ENCODE peak calls at places on chromosomes 1 and 21, in ten cellular contexts. Y is Panc1, S is PC-9, O is lung, D is endothelial cell, B is thoracic aorta, X is bronchial epithelial cell, F is OCI-LY7, P is BJ, Q is uterus. M is an unnamed sample.

GRCh38 chr1:237025358-237026074 is 16.5 kb upstream of the RYR2 start:
- DNase-seq in Y (no peak), S (no peak), O (no peak), D (no peak), B (no peak), X (no peak), F (no peak), P (no peak), Q (no peak), M (no peak)

GRCh38 chr1:201391651-201392511 is 7.2 kb downstream of the LAD1 start:
- DNase-seq in Y (no peak), S (no peak), O (no peak), D (no peak), B (no peak), X (no peak), F (no peak), P (no peak), Q (no peak), M (no peak)

GRCh38 chr1:204450461-204451257 is 39.0 kb upstream of the PPP1R15B start:
- DNase-seq in Y (no peak), S (peak; percentile 96), O (no peak), D (no peak), B (no peak), X (peak; percentile 58), F (no peak), P (no peak), Q (no peak), M (no peak)

GRCh38 chr21:24042687-24043086 is 1564.6 kb downstream of the MRPL39 start:
- DNase-seq in Y (no peak), S (no peak), O (no peak), D (no peak), B (no peak), X (no peak), F (no peak), P (no peak), Q (no peak), M (no peak)

GRCh38 chr1:26027716-26028489 is 6.3 kb downstream of the EXTL1 start:
- DNase-seq in Y (no peak), S (no peak), O (no peak), D (no peak), B (no peak), X (no peak), F (no peak), P (no peak), Q (no peak), M (peak; percentile 52)

GRCh38 chr1:102466487-102466886 is 469.8 kb upstream of the OLFM3 start:
- DNase-seq in Y (no peak), S (no peak), O (no peak), D (no peak), B (no peak), X (peak; percentile 54), F (no peak), P (no peak), Q (no peak), M (no peak)

GRCh38 chr1:201061049-201061448 is 37.5 kb upstream of the KIF21B start:
- DNase-seq in Y (no peak), S (no peak), O (no peak), D (no peak), B (no peak), X (no peak), F (no peak), P (no peak), Q (no peak), M (no peak)

GRCh38 chr1:6224733-6225132 is 11.0 kb downstream of the ICMT start:
- DNase-seq in Y (no peak), S (peak; percentile 40), O (no peak), D (no peak), B (no peak), X (no peak), F (no peak), P (no peak), Q (no peak), M (no peak)

GRCh38 chr1:205976708-205977107 is 26.5 kb downstream of the RAB7B start:
- DNase-seq in Y (no peak), S (peak; percentile 43), O (no peak), D (no peak), B (no peak), X (peak; percentile 67), F (no peak), P (no peak), Q (no peak), M (no peak)

GRCh38 chr1:107365874-107366273 is 225.0 kb downstream of the NTNG1 start:
- DNase-seq in Y (no peak), S (no peak), O (no peak), D (no peak), B (no peak), X (peak; percentile 13), F (no peak), P (no peak), Q (no peak), M (no peak)

GRCh38 chr21:9758141-9758540 is 763.2 kb upstream of the TPTE start:
- DNase-seq in Y (no peak), S (no peak), O (no peak), D (no peak), B (no peak), X (no peak), F (no peak), P (no peak), Q (no peak), M (no peak)

GRCh38 chr1:218711884-218712674 is 366.9 kb downstream of the TGFB2 start:
- DNase-seq in Y (no peak), S (no peak), O (no peak), D (no peak), B (no peak), X (peak; percentile 72), F (no peak), P (no peak), Q (peak; percentile 80), M (no peak)

GRCh38 chr1:102733491-102734236 is 374.7 kb downstream of the COL11A1 start:
- DNase-seq in Y (no peak), S (no peak), O (no peak), D (no peak), B (no peak), X (no peak), F (no peak), P (no peak), Q (no peak), M (no peak)

GRCh38 chr1:75053207-75053606 is 81.0 kb upstream of the LHX8 start:
- DNase-seq in Y (no peak), S (no peak), O (no peak), D (no peak), B (no peak), X (peak; percentile 1), F (no peak), P (no peak), Q (no peak), M (no peak)

GRCh38 chr1:161068306-161069200 is 1.1 kb downstream of the ARHGAP30 start:
- DNase-seq in Y (no peak), S (no peak), O (peak; percentile 74), D (no peak), B (no peak), X (peak; percentile 63), F (peak; percentile 84), P (no peak), Q (no peak), M (peak; percentile 92)

GRCh38 chr1:85325920-85326319 is 49.5 kb upstream of the BCL10 start:
- DNase-seq in Y (no peak), S (no peak), O (no peak), D (no peak), B (no peak), X (peak; percentile 69), F (no peak), P (no peak), Q (no peak), M (no peak)

GRCh38 chr1:228500901-228501871 is 14.0 kb downstream of the RNF187 start:
- DNase-seq in Y (peak; percentile 76), S (peak; percentile 46), O (peak; percentile 84), D (peak; percentile 76), B (peak; percentile 33), X (peak; percentile 79), F (peak; percentile 81), P (peak; percentile 25), Q (peak; percentile 84), M (peak; percentile 98)

GRCh38 chr1:228270032-228270431 is 62.2 kb downstream of the OBSCN start:
- DNase-seq in Y (no peak), S (no peak), O (no peak), D (no peak), B (no peak), X (peak; percentile 55), F (no peak), P (no peak), Q (no peak), M (no peak)

GRCh38 chr1:78468511-78468910 is 22.3 kb upstream of the PTGFR start:
- DNase-seq in Y (no peak), S (no peak), O (no peak), D (no peak), B (no peak), X (no peak), F (no peak), P (no peak), Q (no peak), M (no peak)

GRCh38 chr1:100543640-100544039 is 5.7 kb downstream of the GPR88 start:
- DNase-seq in Y (peak; percentile 4), S (no peak), O (no peak), D (no peak), B (no peak), X (peak; percentile 65), F (peak; percentile 36), P (no peak), Q (no peak), M (peak; percentile 74)
- TF ChIP-seq CTCF in Y (peak; percentile 50), S (peak; percentile 47), O (no peak), D (peak; percentile 19), B (no peak), X (peak; percentile 50), F (peak; percentile 80), P (peak; percentile 16), Q (no peak), M (peak; percentile 60)

GRCh38 chr21:36035381-36035791 is 24.9 kb downstream of the SETD4 start:
- DNase-seq in Y (no peak), S (no peak), O (no peak), D (no peak), B (no peak), X (no peak), F (no peak), P (no peak), Q (no peak), M (no peak)
- TF ChIP-seq CTCF in Y (no peak), S (no peak), O (no peak), D (no peak), B (no peak), X (no peak), F (no peak), P (no peak), Q (no peak), M (no peak)

GRCh38 chr1:46822248-46822826 is 23.5 kb downstream of the CYP4B1 start:
- DNase-seq in Y (no peak), S (peak; percentile 40), O (no peak), D (no peak), B (no peak), X (no peak), F (no peak), P (no peak), Q (no peak), M (no peak)
- TF ChIP-seq CTCF in Y (no peak), S (no peak), O (no peak), D (no peak), B (no peak), X (no peak), F (no peak), P (no peak), Q (no peak), M (no peak)

DNA sequence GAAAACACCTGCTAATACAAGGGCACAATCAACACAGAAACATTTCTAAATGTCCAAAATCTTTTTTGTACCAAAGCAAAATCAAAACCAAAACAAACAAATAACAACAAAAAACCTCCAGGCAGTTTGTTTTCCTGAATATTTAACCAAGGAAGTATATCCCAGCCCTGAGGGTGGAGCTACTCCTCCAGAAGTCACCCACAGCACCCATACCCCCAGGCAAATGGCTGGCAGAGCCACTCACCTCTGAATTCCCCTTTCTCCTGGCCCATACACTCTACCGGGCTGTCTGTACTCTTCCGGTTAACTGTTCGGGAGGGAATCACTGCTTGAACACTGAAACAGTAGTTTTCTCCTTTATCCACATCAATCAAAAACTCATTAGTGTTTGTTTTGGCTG is 9.5 kb downstream of the F3 start:
- DNase-seq in Y (no peak), S (peak; percentile 60), O (no peak), D (no peak), B (no peak), X (peak; percentile 54), F (no peak), P (no peak), Q (no peak), M (no peak)
- TF ChIP-seq CTCF in Y (no peak), S (peak; percentile 56), O (no peak), D (no peak), B (no peak), X (peak; percentile 16), F (no peak), P (no peak), Q (no peak), M (no peak)